ENCODE peak calls at places on chromosomes 12 and 14, in four cellular contexts. One of them, this sample, is unnamed.
A peak's percentile ranks its signal among the peaks of the same experiment; 100 is the strongest.

GRCh38 chr12:75553398-75553797 is 42.0 kb upstream of the KRR1 start:
- DNase-seq in G401: no peak
- DNase-seq in transverse colon: no peak
- DNase-seq in heart right ventricle: no peak
- DNase-seq in this sample: no peak

GRCh38 chr12:129964826-129965457 is 61.1 kb upstream of the TMEM132D start:
- DNase-seq in heart right ventricle: no peak
- DNase-seq in transverse colon: no peak
- DNase-seq in G401: no peak
- DNase-seq in this sample: no peak

GRCh38 chr14:64235652-64236640 is 58.2 kb downstream of the ESR2 start:
- DNase-seq in heart right ventricle: no peak
- DNase-seq in G401: no peak
- DNase-seq in transverse colon: peak; percentile 63
- DNase-seq in this sample: peak; percentile 21

GRCh38 chr14:94923771-94924170 is 153.9 kb upstream of the GSC start:
- DNase-seq in transverse colon: no peak
- DNase-seq in G401: no peak
- DNase-seq in heart right ventricle: no peak
- DNase-seq in this sample: no peak

GRCh38 chr12:130872179-130873096 is 572 bp downstream of the RAN start:
- DNase-seq in G401: peak; percentile 31
- DNase-seq in transverse colon: peak; percentile 37
- DNase-seq in heart right ventricle: peak; percentile 45
- DNase-seq in this sample: peak; percentile 53

GRCh38 chr14:42480235-42480634 is 873.6 kb downstream of the LRFN5 start:
- DNase-seq in G401: no peak
- DNase-seq in heart right ventricle: no peak
- DNase-seq in transverse colon: no peak
- DNase-seq in this sample: no peak

GRCh38 chr14:59356783-59357182 is 108.4 kb downstream of the GPR135 start:
- DNase-seq in heart right ventricle: no peak
- DNase-seq in transverse colon: no peak
- DNase-seq in G401: no peak
- DNase-seq in this sample: no peak

GRCh38 chr12:98440165-98440581 is 75.2 kb upstream of the TMPO start:
- DNase-seq in heart right ventricle: peak; percentile 38
- DNase-seq in G401: no peak
- DNase-seq in transverse colon: no peak
- DNase-seq in this sample: no peak

GRCh38 chr12:110270125-110270962 is 10.7 kb upstream of the ATP2A2 start:
- DNase-seq in G401: peak; percentile 61
- DNase-seq in transverse colon: no peak
- DNase-seq in heart right ventricle: no peak
- DNase-seq in this sample: no peak

GRCh38 chr12:105433804-105434203 is 103.3 kb downstream of the C12orf75 start:
- DNase-seq in heart right ventricle: no peak
- DNase-seq in G401: no peak
- DNase-seq in transverse colon: no peak
- DNase-seq in this sample: no peak

GRCh38 chr12:70919597-70920035 is 922 bp downstream of the PTPRR start:
- DNase-seq in G401: peak; percentile 94
- DNase-seq in transverse colon: no peak
- DNase-seq in heart right ventricle: no peak
- DNase-seq in this sample: peak; percentile 3

GRCh38 chr14:88901199-88901588 is 76.7 kb downstream of the TTC8 start:
- DNase-seq in heart right ventricle: no peak
- DNase-seq in G401: peak; percentile 26
- DNase-seq in transverse colon: no peak
- DNase-seq in this sample: no peak

GRCh38 chr12:116955382-116956021 is 44.8 kb downstream of the FBXW8 start:
- DNase-seq in transverse colon: peak; percentile 34
- DNase-seq in G401: no peak
- DNase-seq in heart right ventricle: no peak
- DNase-seq in this sample: no peak

GRCh38 chr12:26287666-26288408 is 92.5 kb downstream of the SSPN start:
- DNase-seq in transverse colon: no peak
- DNase-seq in G401: peak; percentile 97
- DNase-seq in heart right ventricle: no peak
- DNase-seq in this sample: no peak

GRCh38 chr12:119008691-119009221 is 27.4 kb downstream of the SRRM4 start:
- DNase-seq in heart right ventricle: no peak
- DNase-seq in G401: peak; percentile 96
- DNase-seq in transverse colon: no peak
- DNase-seq in this sample: no peak

GRCh38 chr12:18643673-18644072 is 94.1 kb downstream of the PLCZ1 start:
- DNase-seq in heart right ventricle: no peak
- DNase-seq in transverse colon: no peak
- DNase-seq in G401: no peak
- DNase-seq in this sample: no peak

GRCh38 chr12:65695077-65695865 is 129.0 kb upstream of the HMGA2 start:
- DNase-seq in G401: peak; percentile 68
- DNase-seq in heart right ventricle: no peak
- DNase-seq in transverse colon: peak; percentile 27
- DNase-seq in this sample: no peak

GRCh38 chr14:30656190-30656632 is 34.1 kb downstream of the SCFD1 start:
- DNase-seq in heart right ventricle: no peak
- DNase-seq in transverse colon: peak; percentile 25
- DNase-seq in G401: peak; percentile 13
- DNase-seq in this sample: peak; percentile 28

GRCh38 chr12:128690641-128691040 is 133.1 kb downstream of the SLC15A4 start:
- DNase-seq in heart right ventricle: no peak
- DNase-seq in G401: no peak
- DNase-seq in transverse colon: no peak
- DNase-seq in this sample: no peak

GRCh38 chr14:76717508-76717907 is 43.8 kb upstream of the VASH1 start:
- DNase-seq in heart right ventricle: no peak
- DNase-seq in transverse colon: no peak
- DNase-seq in G401: no peak
- DNase-seq in this sample: no peak

GRCh38 chr14:75979071-75979571 is 2.7 kb downstream of the TGFB3 start:
- DNase-seq in heart right ventricle: peak; percentile 24
- DNase-seq in transverse colon: peak; percentile 23
- DNase-seq in G401: no peak
- DNase-seq in this sample: peak; percentile 32

GRCh38 chr12:6534914-6535696 is 788 bp downstream of the GAPDH start:
- DNase-seq in transverse colon: peak; percentile 82
- DNase-seq in G401: peak; percentile 64
- DNase-seq in heart right ventricle: peak; percentile 74
- DNase-seq in this sample: peak; percentile 90

GRCh38 chr14:67285876-67286452 is 44.7 kb downstream of the PALS1 start:
- DNase-seq in transverse colon: no peak
- DNase-seq in heart right ventricle: no peak
- DNase-seq in G401: peak; percentile 65
- DNase-seq in this sample: no peak

GRCh38 chr14:70448633-70449032 is 3.3 kb upstream of the ADAM21 start:
- DNase-seq in G401: no peak
- DNase-seq in transverse colon: no peak
- DNase-seq in heart right ventricle: no peak
- DNase-seq in this sample: no peak

GRCh38 chr12:25272937-25273526 is 22.3 kb upstream of the KRAS start:
- DNase-seq in G401: no peak
- DNase-seq in transverse colon: no peak
- DNase-seq in heart right ventricle: no peak
- DNase-seq in this sample: no peak

GRCh38 chr14:34890937-34891336 is 15.8 kb upstream of the BAZ1A start:
- DNase-seq in G401: no peak
- DNase-seq in transverse colon: no peak
- DNase-seq in heart right ventricle: no peak
- DNase-seq in this sample: no peak

GRCh38 chr12:22230280-22230794 is 104.2 kb downstream of the ST8SIA1 start:
- DNase-seq in heart right ventricle: no peak
- DNase-seq in transverse colon: no peak
- DNase-seq in G401: no peak
- DNase-seq in this sample: no peak

GRCh38 chr12:104280703-104281458 is 22.7 kb upstream of the EID3 start:
- DNase-seq in heart right ventricle: no peak
- DNase-seq in transverse colon: no peak
- DNase-seq in G401: no peak
- DNase-seq in this sample: no peak

GRCh38 chr14:65414961-65415589 is 2.5 kb downstream of the FUT8 start:
- DNase-seq in heart right ventricle: no peak
- DNase-seq in G401: peak; percentile 72
- DNase-seq in transverse colon: no peak
- DNase-seq in this sample: peak; percentile 27

GRCh38 chr12:19648173-19648572 is 208.9 kb downstream of the AEBP2 start:
- DNase-seq in heart right ventricle: no peak
- DNase-seq in G401: no peak
- DNase-seq in transverse colon: no peak
- DNase-seq in this sample: no peak

This sample was measured in DND-41.